ENCODE peak calls at places on chromosome 2, in seven cellular contexts. J is RWPE2; O is A549; N is right atrium auricular region; B is CD8-positive, alpha-beta T cell; A is colonic mucosa; D is cardiac muscle cell. M is an unnamed sample.

GRCh38 chr2:96148410-96149217 is 3.4 kb upstream of the DUSP2 start:
- DNase-seq in O (peak; percentile 25), N (peak; percentile 76), B (peak; percentile 90), A (peak; percentile 73), D (peak; percentile 95), J (peak; percentile 85), M (peak; percentile 67)

GRCh38 chr2:37866535-37866934 is 58.6 kb upstream of the RMDN2 start:
- DNase-seq in J (no peak), O (no peak), D (no peak), A (no peak), N (no peak), B (no peak), M (no peak)

GRCh38 chr2:195658541-195658890 is 1.5 kb downstream of the SLC39A10 start:
- DNase-seq in B (no peak), J (no peak), O (peak; percentile 51), D (peak; percentile 88), N (no peak), A (peak; percentile 27), M (no peak)

GRCh38 chr2:43225093-43225787 is 1.2 kb downstream of the ZFP36L2 start:
- DNase-seq in B (peak; percentile 87), J (peak; percentile 66), N (no peak), O (no peak), D (peak; percentile 83), A (peak; percentile 51), M (no peak)

GRCh38 chr2:157325786-157326185 is at the start of gene ERMN:
- DNase-seq in A (no peak), O (no peak), B (no peak), D (no peak), N (no peak), J (no peak), M (no peak)

GRCh38 chr2:101277111-101277510 is 24.4 kb downstream of the CNOT11 start:
- DNase-seq in N (no peak), A (no peak), B (no peak), J (no peak), D (peak; percentile 21), O (peak; percentile 15), M (no peak)

GRCh38 chr2:196592912-196593881 is 46.3 kb upstream of the CCDC150 start:
- DNase-seq in A (peak; percentile 18), B (no peak), D (peak; percentile 63), J (no peak), O (peak; percentile 60), N (no peak), M (no peak)

GRCh38 chr2:38057651-38058410 is 18.1 kb downstream of the CYP1B1 start:
- DNase-seq in N (no peak), J (no peak), O (no peak), B (no peak), D (no peak), A (no peak), M (no peak)

GRCh38 chr2:45691600-45691999 is 40.1 kb downstream of the PRKCE start:
- DNase-seq in B (no peak), A (no peak), N (no peak), O (no peak), D (no peak), J (no peak), M (no peak)

GRCh38 chr2:1047485-1047884 is 96.8 kb downstream of the SNTG2 start:
- DNase-seq in J (no peak), A (no peak), B (no peak), N (no peak), D (peak; percentile 38), O (no peak), M (no peak)

GRCh38 chr2:196967126-196967525 is 40.6 kb upstream of the PGAP1 start:
- DNase-seq in J (no peak), O (no peak), N (no peak), D (peak; percentile 86), A (peak; percentile 35), B (no peak), M (no peak)

GRCh38 chr2:101474752-101475384 is at the start of gene RFX8:
- DNase-seq in A (no peak), N (no peak), J (no peak), O (no peak), D (peak; percentile 90), B (peak; percentile 69), M (no peak)

GRCh38 chr2:239538357-239539052 is 137.7 kb upstream of the HDAC4 start:
- DNase-seq in A (no peak), O (no peak), B (no peak), N (no peak), D (no peak), J (peak; percentile 34), M (no peak)

GRCh38 chr2:58540680-58541079 is 299.6 kb upstream of the FANCL start:
- DNase-seq in B (no peak), O (no peak), D (no peak), N (no peak), A (no peak), J (no peak), M (no peak)

GRCh38 chr2:30193104-30193681 is 38.1 kb upstream of the LBH start:
- DNase-seq in D (peak; percentile 17), B (no peak), A (no peak), N (no peak), J (no peak), O (no peak), M (no peak)

GRCh38 chr2:25586726-25587144 is 86.6 kb downstream of the DTNB start:
- DNase-seq in A (no peak), N (no peak), J (no peak), O (no peak), B (no peak), D (no peak), M (no peak)

GRCh38 chr2:239905884-239906654 is 119.1 kb downstream of the NDUFA10 start:
- DNase-seq in J (no peak), O (no peak), D (no peak), N (peak; percentile 30), B (no peak), A (no peak), M (no peak)

GRCh38 chr2:240300261-240300821 is 135.1 kb upstream of the GPC1 start:
- DNase-seq in N (peak; percentile 46), D (no peak), B (peak; percentile 37), A (no peak), J (no peak), O (no peak), M (no peak)

GRCh38 chr2:114543106-114543806 is 100.8 kb downstream of the DPP10 start:
- DNase-seq in B (no peak), O (no peak), N (peak; percentile 75), D (peak; percentile 91), A (peak; percentile 60), J (no peak), M (no peak)

GRCh38 chr2:207540431-207540830 is 10.7 kb downstream of the CREB1 start:
- DNase-seq in O (no peak), B (no peak), J (no peak), A (no peak), N (no peak), D (no peak), M (no peak)

GRCh38 chr2:128076461-128077106 is 14.4 kb upstream of the UGGT1 start:
- DNase-seq in N (no peak), D (no peak), A (no peak), J (no peak), O (no peak), B (no peak), M (no peak)

GRCh38 chr2:126802316-126802715 is 96.4 kb upstream of the TEX51 start:
- DNase-seq in N (peak; percentile 11), B (no peak), A (no peak), J (no peak), O (no peak), D (no peak), M (no peak)

GRCh38 chr2:99471635-99472326 is 18.0 kb downstream of the REV1 start:
- DNase-seq in B (no peak), A (no peak), J (no peak), N (no peak), D (no peak), O (no peak), M (no peak)

GRCh38 chr2:240523451-240524281 is 34.1 kb downstream of the ANKMY1 start:
- DNase-seq in O (no peak), D (no peak), B (peak; percentile 44), A (no peak), N (no peak), J (no peak), M (no peak)

GRCh38 chr2:110864176-110864575 is 131.8 kb downstream of the ACOXL start:
- DNase-seq in D (no peak), J (no peak), A (no peak), O (no peak), B (no peak), N (no peak), M (no peak)
- TF ChIP-seq CTCF in D (no peak), J (no peak), A (no peak), O (no peak), B (no peak), N (no peak), M (no peak)

DNA sequence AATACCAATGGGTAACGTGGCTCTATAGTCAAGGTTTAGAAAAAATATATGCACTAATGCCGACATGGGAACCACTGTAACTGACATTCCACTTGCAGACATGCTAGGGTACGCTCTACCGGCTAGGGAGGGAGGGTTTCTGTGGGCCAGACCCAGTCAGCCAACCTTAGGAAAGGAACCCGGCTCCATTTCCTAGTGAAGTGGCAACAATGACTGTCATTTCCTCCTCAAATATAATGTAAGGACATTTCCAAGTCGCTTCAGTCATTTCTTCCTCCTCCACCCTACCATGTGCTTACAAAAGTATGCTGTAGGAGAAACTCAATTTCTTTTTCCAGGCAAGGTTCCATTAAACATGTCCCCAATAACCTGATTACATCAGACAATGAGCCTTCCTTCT is 64.4 kb upstream of the PSMD14 start:
- DNase-seq in D (no peak), A (no peak), J (no peak), O (no peak), N (no peak), B (no peak), M (no peak)
- H3K27ac ChIP-seq in D (peak overlapping the region; percentile 71), A (peak overlapping the region; percentile 35), J (peak overlapping the region; percentile 32), O (peak overlapping the region; percentile 80), N (no peak overlapping the region), B (peak overlapping the region; percentile 55), M (no peak overlapping the region)

DNA sequence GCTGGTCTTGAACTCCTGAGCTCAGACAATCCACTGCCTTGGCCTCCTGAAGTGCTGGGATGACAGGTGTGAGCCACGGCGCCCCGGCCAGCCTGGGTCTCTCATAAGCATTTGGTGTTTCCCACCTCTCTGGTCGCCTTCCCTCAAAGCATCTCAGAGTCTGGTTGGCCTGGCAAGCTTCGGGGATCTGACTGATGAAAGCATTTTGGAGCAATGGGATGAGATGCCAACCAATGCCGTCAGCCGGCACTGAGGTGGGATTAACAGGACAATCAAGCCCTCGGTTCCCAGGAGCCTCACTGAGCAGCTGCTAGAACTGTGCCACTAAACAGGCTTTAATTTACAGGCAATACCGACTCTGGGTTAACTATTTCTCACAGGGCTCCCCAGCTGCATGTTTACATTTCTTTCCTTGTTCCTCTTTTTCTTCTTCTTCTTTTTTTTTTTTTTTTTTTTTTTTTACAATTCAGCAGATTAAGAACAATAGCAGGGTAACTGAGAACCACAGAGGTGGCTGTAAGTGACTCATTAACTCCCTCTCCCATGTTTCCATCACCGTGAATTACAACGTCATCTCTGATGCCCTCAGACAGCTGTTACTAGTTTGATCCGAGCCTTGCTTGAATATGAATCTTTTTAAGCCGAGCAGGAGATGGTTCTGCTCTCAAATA is 38.0 kb downstream of the ODC1 start:
- DNase-seq in O (no peak), N (no peak), A (no peak), B (no peak), D (no peak), J (no peak), M (no peak)
- H3K4me1 ChIP-seq in O (peaks cover 55% of the 10 kb centered on the region), N (peaks cover 57% of the 10 kb centered on the region), A (peaks cover 19% of the 10 kb centered on the region), B (peaks cover 40% of the 10 kb centered on the region), D (peaks cover 2% of the 10 kb centered on the region), J (peaks cover 41% of the 10 kb centered on the region), M (peaks cover 56% of the 10 kb centered on the region)

GRCh38 chr2:146931109-146931508 is 913.7 kb upstream of the ACVR2A start:
- DNase-seq in A (no peak), D (no peak), J (no peak), B (no peak), O (no peak), N (no peak), M (no peak)

GRCh38 chr2:146927080-146927714 is 917.6 kb upstream of the ACVR2A start:
- DNase-seq in N (peak; percentile 61), D (peak; percentile 90), A (peak; percentile 40), J (no peak), B (no peak), O (no peak), M (no peak)
- TF ChIP-seq CTCF in N (no peak), D (peak; percentile 85), A (peak; percentile 25), J (peak; percentile 86), B (no peak), O (no peak), M (no peak)